ENCODE peak calls at places on chromosomes 2 and 18, in ten cellular contexts. One of them, this sample, is unnamed.

GRCh38 chr18:61322265-61322873 is 10.9 kb upstream of the CDH20 start:
- DNase-seq in tibial artery: peak
- DNase-seq in adrenal gland: peak
- DNase-seq in fibroblast of pulmonary artery: peak
- DNase-seq in thoracic aorta: no peak
- DNase-seq in GM06990: peak
- DNase-seq in IMR-90: peak
- DNase-seq in right lobe of liver: peak
- DNase-seq in uterus: peak
- DNase-seq in ovary: no peak
- DNase-seq in this sample: peak

GRCh38 chr18:9613550-9614400 is 584 bp downstream of the PPP4R1 start:
- DNase-seq in right lobe of liver: peak
- DNase-seq in GM06990: peak
- DNase-seq in fibroblast of pulmonary artery: peak
- DNase-seq in thoracic aorta: no peak
- DNase-seq in ovary: peak
- DNase-seq in adrenal gland: peak
- DNase-seq in tibial artery: peak
- DNase-seq in uterus: peak
- DNase-seq in IMR-90: peak
- DNase-seq in this sample: peak

GRCh38 chr2:13581471-13581870 is 864.7 kb downstream of the TRIB2 start:
- DNase-seq in adrenal gland: no peak
- DNase-seq in thoracic aorta: no peak
- DNase-seq in GM06990: no peak
- DNase-seq in right lobe of liver: no peak
- DNase-seq in uterus: no peak
- DNase-seq in IMR-90: no peak
- DNase-seq in fibroblast of pulmonary artery: no peak
- DNase-seq in tibial artery: no peak
- DNase-seq in ovary: no peak
- DNase-seq in this sample: no peak

GRCh38 chr2:152546230-152546837 is 170.9 kb downstream of the PRPF40A start:
- DNase-seq in IMR-90: peak
- DNase-seq in uterus: no peak
- DNase-seq in GM06990: no peak
- DNase-seq in fibroblast of pulmonary artery: no peak
- DNase-seq in right lobe of liver: no peak
- DNase-seq in thoracic aorta: no peak
- DNase-seq in ovary: no peak
- DNase-seq in tibial artery: no peak
- DNase-seq in adrenal gland: no peak
- DNase-seq in this sample: no peak

GRCh38 chr2:209938906-209939305 is 63.5 kb upstream of the RPE start:
- DNase-seq in right lobe of liver: no peak
- DNase-seq in adrenal gland: no peak
- DNase-seq in ovary: no peak
- DNase-seq in fibroblast of pulmonary artery: no peak
- DNase-seq in GM06990: no peak
- DNase-seq in tibial artery: no peak
- DNase-seq in thoracic aorta: no peak
- DNase-seq in IMR-90: no peak
- DNase-seq in uterus: no peak
- DNase-seq in this sample: no peak

GRCh38 chr18:8705941-8706544 is 687 bp downstream of the MTCL1 start:
- DNase-seq in ovary: peak
- DNase-seq in uterus: peak
- DNase-seq in right lobe of liver: peak
- DNase-seq in thoracic aorta: no peak
- DNase-seq in IMR-90: no peak
- DNase-seq in tibial artery: no peak
- DNase-seq in GM06990: no peak
- DNase-seq in adrenal gland: no peak
- DNase-seq in fibroblast of pulmonary artery: no peak
- DNase-seq in this sample: no peak

GRCh38 chr2:196275646-196276352 is 104.4 kb upstream of the STK17B start:
- DNase-seq in thoracic aorta: no peak
- DNase-seq in tibial artery: no peak
- DNase-seq in GM06990: no peak
- DNase-seq in uterus: no peak
- DNase-seq in ovary: no peak
- DNase-seq in IMR-90: peak
- DNase-seq in adrenal gland: no peak
- DNase-seq in right lobe of liver: no peak
- DNase-seq in fibroblast of pulmonary artery: no peak
- DNase-seq in this sample: peak

GRCh38 chr2:230668939-230669303 is 43.7 kb upstream of the CAB39 start:
- DNase-seq in right lobe of liver: no peak
- DNase-seq in uterus: no peak
- DNase-seq in GM06990: no peak
- DNase-seq in tibial artery: no peak
- DNase-seq in adrenal gland: no peak
- DNase-seq in thoracic aorta: no peak
- DNase-seq in IMR-90: no peak
- DNase-seq in fibroblast of pulmonary artery: no peak
- DNase-seq in ovary: no peak
- DNase-seq in this sample: no peak

GRCh38 chr2:41400057-41400665 is 647.7 kb upstream of the PKDCC start:
- DNase-seq in IMR-90: no peak
- DNase-seq in thoracic aorta: no peak
- DNase-seq in ovary: no peak
- DNase-seq in uterus: no peak
- DNase-seq in tibial artery: no peak
- DNase-seq in right lobe of liver: no peak
- DNase-seq in fibroblast of pulmonary artery: peak
- DNase-seq in GM06990: no peak
- DNase-seq in adrenal gland: peak
- DNase-seq in this sample: no peak

GRCh38 chr2:37230581-37230980 is 815 bp downstream of the CEBPZ start:
- DNase-seq in tibial artery: no peak
- DNase-seq in uterus: no peak
- DNase-seq in right lobe of liver: no peak
- DNase-seq in GM06990: no peak
- DNase-seq in adrenal gland: no peak
- DNase-seq in fibroblast of pulmonary artery: peak
- DNase-seq in IMR-90: no peak
- DNase-seq in ovary: no peak
- DNase-seq in thoracic aorta: no peak
- DNase-seq in this sample: no peak

GRCh38 chr2:7962191-7962590 is 719.7 kb upstream of the ID2 start:
- DNase-seq in ovary: no peak
- DNase-seq in right lobe of liver: no peak
- DNase-seq in fibroblast of pulmonary artery: no peak
- DNase-seq in uterus: no peak
- DNase-seq in GM06990: no peak
- DNase-seq in tibial artery: no peak
- DNase-seq in thoracic aorta: no peak
- DNase-seq in adrenal gland: no peak
- DNase-seq in IMR-90: no peak
- DNase-seq in this sample: no peak

GRCh38 chr18:69259282-69259681 is 141.4 kb upstream of the DOK6 start:
- DNase-seq in right lobe of liver: no peak
- DNase-seq in tibial artery: no peak
- DNase-seq in IMR-90: no peak
- DNase-seq in fibroblast of pulmonary artery: no peak
- DNase-seq in uterus: no peak
- DNase-seq in adrenal gland: no peak
- DNase-seq in thoracic aorta: no peak
- DNase-seq in GM06990: no peak
- DNase-seq in ovary: no peak
- DNase-seq in this sample: no peak

DNA sequence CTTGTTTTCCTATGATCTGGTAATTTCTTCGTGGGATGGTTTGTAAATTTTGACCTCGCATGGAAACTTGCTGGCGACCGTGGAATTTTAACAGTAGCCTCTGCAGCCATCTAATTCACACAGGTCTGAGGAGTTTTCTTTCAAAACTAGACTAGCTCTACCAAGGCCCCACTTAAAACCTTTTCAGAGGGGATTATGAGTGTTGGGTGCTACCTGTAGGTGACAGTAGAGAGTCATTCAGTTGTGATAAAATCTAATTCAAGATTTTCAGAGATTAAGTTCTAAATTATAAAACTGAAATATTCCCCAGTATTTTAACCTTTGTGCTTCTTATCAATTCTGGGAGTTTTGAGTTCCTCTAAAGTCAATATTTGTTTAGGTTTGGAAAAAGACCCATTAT is 31.0 kb downstream of the THSD7B start:
- DNase-seq in ovary: no peak
- DNase-seq in uterus: no peak
- DNase-seq in thoracic aorta: no peak
- DNase-seq in IMR-90: no peak
- DNase-seq in adrenal gland: no peak
- DNase-seq in tibial artery: no peak
- DNase-seq in right lobe of liver: no peak
- DNase-seq in GM06990: no peak
- DNase-seq in fibroblast of pulmonary artery: no peak
- DNase-seq in this sample: no peak
- TF ChIP-seq CTCF in ovary: no peak
- TF ChIP-seq CTCF in uterus: no peak
- TF ChIP-seq CTCF in thoracic aorta: peak
- TF ChIP-seq CTCF in IMR-90: no peak
- TF ChIP-seq CTCF in adrenal gland: no peak
- TF ChIP-seq CTCF in tibial artery: no peak
- TF ChIP-seq CTCF in right lobe of liver: no peak
- TF ChIP-seq CTCF in GM06990: peak
- TF ChIP-seq CTCF in fibroblast of pulmonary artery: no peak
- TF ChIP-seq CTCF in this sample: peak

GRCh38 chr2:66446924-66447323 is 12.0 kb downstream of the MEIS1 start:
- DNase-seq in fibroblast of pulmonary artery: no peak
- DNase-seq in ovary: no peak
- DNase-seq in IMR-90: no peak
- DNase-seq in tibial artery: no peak
- DNase-seq in adrenal gland: no peak
- DNase-seq in thoracic aorta: no peak
- DNase-seq in uterus: no peak
- DNase-seq in right lobe of liver: no peak
- DNase-seq in GM06990: no peak
- DNase-seq in this sample: no peak

GRCh38 chr2:66446178-66446860 is 11.4 kb downstream of the MEIS1 start:
- DNase-seq in IMR-90: no peak
- DNase-seq in fibroblast of pulmonary artery: peak
- DNase-seq in uterus: peak
- DNase-seq in adrenal gland: peak
- DNase-seq in ovary: peak
- DNase-seq in thoracic aorta: no peak
- DNase-seq in GM06990: no peak
- DNase-seq in right lobe of liver: no peak
- DNase-seq in tibial artery: no peak
- DNase-seq in this sample: peak

GRCh38 chr2:66445781-66446177 is 10.9 kb downstream of the MEIS1 start:
- DNase-seq in adrenal gland: no peak
- DNase-seq in tibial artery: no peak
- DNase-seq in thoracic aorta: no peak
- DNase-seq in IMR-90: no peak
- DNase-seq in ovary: peak
- DNase-seq in right lobe of liver: no peak
- DNase-seq in uterus: no peak
- DNase-seq in fibroblast of pulmonary artery: no peak
- DNase-seq in GM06990: no peak
- DNase-seq in this sample: no peak

GRCh38 chr2:66443977-66444855 is 9.3 kb downstream of the MEIS1 start:
- DNase-seq in tibial artery: no peak
- DNase-seq in right lobe of liver: no peak
- DNase-seq in thoracic aorta: no peak
- DNase-seq in uterus: no peak
- DNase-seq in ovary: peak
- DNase-seq in adrenal gland: peak
- DNase-seq in IMR-90: peak
- DNase-seq in fibroblast of pulmonary artery: peak
- DNase-seq in GM06990: no peak
- DNase-seq in this sample: peak

GRCh38 chr2:66445076-66445724 is 10.3 kb downstream of the MEIS1 start:
- DNase-seq in tibial artery: no peak
- DNase-seq in adrenal gland: peak
- DNase-seq in fibroblast of pulmonary artery: no peak
- DNase-seq in right lobe of liver: no peak
- DNase-seq in IMR-90: no peak
- DNase-seq in ovary: peak
- DNase-seq in uterus: peak
- DNase-seq in GM06990: no peak
- DNase-seq in thoracic aorta: no peak
- DNase-seq in this sample: no peak
- TF ChIP-seq CTCF in tibial artery: no peak
- TF ChIP-seq CTCF in adrenal gland: peak
- TF ChIP-seq CTCF in fibroblast of pulmonary artery: no peak
- TF ChIP-seq CTCF in right lobe of liver: no peak
- TF ChIP-seq CTCF in IMR-90: peak
- TF ChIP-seq CTCF in ovary: no peak
- TF ChIP-seq CTCF in uterus: no peak
- TF ChIP-seq CTCF in GM06990: no peak
- TF ChIP-seq CTCF in thoracic aorta: peak
- TF ChIP-seq CTCF in this sample: peak

DNA sequence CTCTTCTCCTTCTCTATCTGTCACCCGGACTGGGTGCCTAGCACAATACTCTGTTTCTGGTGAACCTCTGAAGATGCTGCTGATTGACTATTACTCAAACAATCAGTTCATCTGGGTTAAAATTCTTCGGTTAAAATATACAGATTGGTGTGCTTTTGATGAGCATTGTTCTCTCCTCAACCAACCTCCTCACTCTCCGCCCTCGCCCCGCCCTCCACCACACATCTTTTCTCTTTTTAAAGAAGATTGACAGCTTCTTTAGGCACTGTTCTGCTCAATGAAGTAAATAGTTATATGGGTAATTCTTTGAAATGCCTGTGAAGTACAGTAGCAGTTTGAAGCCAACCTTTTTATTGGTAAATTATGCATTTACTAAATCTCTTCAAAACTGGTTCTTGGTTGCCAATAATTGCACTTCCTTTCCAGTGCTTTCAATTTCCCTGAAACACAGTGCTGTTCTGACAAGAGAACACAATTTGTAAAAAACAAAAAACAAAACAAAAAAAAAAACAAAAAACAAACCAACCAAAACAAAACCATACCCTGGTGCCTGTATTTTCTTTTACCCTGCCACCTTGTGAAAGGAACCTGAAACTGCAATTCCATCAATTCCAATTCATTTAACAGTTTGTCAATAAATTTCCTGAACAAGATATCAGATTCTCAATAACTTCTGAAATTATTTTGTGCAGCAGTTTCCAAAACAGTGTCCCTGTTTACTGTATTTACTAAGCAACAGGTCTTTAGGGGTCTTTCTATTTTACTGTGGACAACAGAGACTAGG is 188.6 kb downstream of the LRP1B start:
- DNase-seq in ovary: no peak
- DNase-seq in right lobe of liver: no peak
- DNase-seq in uterus: no peak
- DNase-seq in fibroblast of pulmonary artery: no peak
- DNase-seq in tibial artery: no peak
- DNase-seq in adrenal gland: no peak
- DNase-seq in thoracic aorta: no peak
- DNase-seq in GM06990: no peak
- DNase-seq in IMR-90: no peak
- DNase-seq in this sample: no peak
- TF ChIP-seq CTCF in ovary: no peak
- TF ChIP-seq CTCF in right lobe of liver: peak
- TF ChIP-seq CTCF in uterus: no peak
- TF ChIP-seq CTCF in fibroblast of pulmonary artery: peak
- TF ChIP-seq CTCF in tibial artery: no peak
- TF ChIP-seq CTCF in adrenal gland: no peak
- TF ChIP-seq CTCF in thoracic aorta: no peak
- TF ChIP-seq CTCF in GM06990: no peak
- TF ChIP-seq CTCF in IMR-90: no peak
- TF ChIP-seq CTCF in this sample: peak

GRCh38 chr2:65974067-65974723 is 460.7 kb upstream of the MEIS1 start:
- DNase-seq in adrenal gland: no peak
- DNase-seq in IMR-90: no peak
- DNase-seq in uterus: no peak
- DNase-seq in tibial artery: no peak
- DNase-seq in GM06990: no peak
- DNase-seq in fibroblast of pulmonary artery: no peak
- DNase-seq in right lobe of liver: no peak
- DNase-seq in ovary: no peak
- DNase-seq in thoracic aorta: no peak
- DNase-seq in this sample: no peak
- TF ChIP-seq CTCF in adrenal gland: no peak
- TF ChIP-seq CTCF in IMR-90: no peak
- TF ChIP-seq CTCF in uterus: no peak
- TF ChIP-seq CTCF in tibial artery: no peak
- TF ChIP-seq CTCF in GM06990: peak
- TF ChIP-seq CTCF in fibroblast of pulmonary artery: no peak
- TF ChIP-seq CTCF in right lobe of liver: no peak
- TF ChIP-seq CTCF in ovary: no peak
- TF ChIP-seq CTCF in thoracic aorta: no peak
- TF ChIP-seq CTCF in this sample: peak